ENCODE peak calls at places on chromosomes 12 and 14, in nine cellular contexts. One of them, this sample, is unnamed.

GRCh38 chr12:78725951-78726550 is 138.5 kb upstream of the SYT1 start:
- DNase-seq in naive B cell: no peak
- DNase-seq in COR-L47: peak
- DNase-seq in NCI-H1105: no peak
- DNase-seq in HFFc6: no peak
- DNase-seq in AG08395: no peak
- DNase-seq in stimulated activated naive CD4-positive, alpha-beta T cell treated with Interleukin-2 at 50 U/mL for 16 hours: no peak
- DNase-seq in HT1080: no peak
- DNase-seq in memory B cell: no peak
- DNase-seq in this sample: peak

GRCh38 chr14:31122098-31122611 is 85.4 kb downstream of the HECTD1 start:
- DNase-seq in naive B cell: no peak
- DNase-seq in COR-L47: no peak
- DNase-seq in NCI-H1105: no peak
- DNase-seq in HFFc6: no peak
- DNase-seq in AG08395: no peak
- DNase-seq in stimulated activated naive CD4-positive, alpha-beta T cell treated with Interleukin-2 at 50 U/mL for 16 hours: no peak
- DNase-seq in HT1080: peak
- DNase-seq in memory B cell: no peak
- DNase-seq in this sample: no peak

GRCh38 chr12:107320929-107321618 is 227.7 kb upstream of the CRY1 start:
- DNase-seq in naive B cell: no peak
- DNase-seq in COR-L47: peak
- DNase-seq in NCI-H1105: peak
- DNase-seq in HFFc6: no peak
- DNase-seq in AG08395: no peak
- DNase-seq in stimulated activated naive CD4-positive, alpha-beta T cell treated with Interleukin-2 at 50 U/mL for 16 hours: peak
- DNase-seq in HT1080: no peak
- DNase-seq in memory B cell: no peak
- DNase-seq in this sample: peak

GRCh38 chr12:93813181-93813580 is 136.0 kb downstream of the CRADD start:
- DNase-seq in naive B cell: no peak
- DNase-seq in COR-L47: no peak
- DNase-seq in NCI-H1105: no peak
- DNase-seq in HFFc6: no peak
- DNase-seq in AG08395: no peak
- DNase-seq in stimulated activated naive CD4-positive, alpha-beta T cell treated with Interleukin-2 at 50 U/mL for 16 hours: no peak
- DNase-seq in HT1080: no peak
- DNase-seq in memory B cell: no peak
- DNase-seq in this sample: no peak

GRCh38 chr14:20757963-20758362 is 10.2 kb upstream of the EDDM3B start:
- DNase-seq in naive B cell: peak
- DNase-seq in COR-L47: no peak
- DNase-seq in NCI-H1105: no peak
- DNase-seq in HFFc6: no peak
- DNase-seq in AG08395: no peak
- DNase-seq in stimulated activated naive CD4-positive, alpha-beta T cell treated with Interleukin-2 at 50 U/mL for 16 hours: no peak
- DNase-seq in HT1080: no peak
- DNase-seq in memory B cell: peak
- DNase-seq in this sample: no peak

GRCh38 chr12:24595652-24596235 is 353.2 kb downstream of the BCAT1 start:
- DNase-seq in naive B cell: no peak
- DNase-seq in COR-L47: no peak
- DNase-seq in NCI-H1105: no peak
- DNase-seq in HFFc6: no peak
- DNase-seq in AG08395: no peak
- DNase-seq in stimulated activated naive CD4-positive, alpha-beta T cell treated with Interleukin-2 at 50 U/mL for 16 hours: no peak
- DNase-seq in HT1080: peak
- DNase-seq in memory B cell: no peak
- DNase-seq in this sample: no peak

GRCh38 chr12:2295941-2296461 is 243.2 kb downstream of the CACNA1C start:
- DNase-seq in naive B cell: no peak
- DNase-seq in COR-L47: no peak
- DNase-seq in NCI-H1105: no peak
- DNase-seq in HFFc6: peak
- DNase-seq in AG08395: no peak
- DNase-seq in stimulated activated naive CD4-positive, alpha-beta T cell treated with Interleukin-2 at 50 U/mL for 16 hours: no peak
- DNase-seq in HT1080: peak
- DNase-seq in memory B cell: no peak
- DNase-seq in this sample: no peak

GRCh38 chr12:115135800-115136211 is 451.8 kb upstream of the TBX3 start:
- DNase-seq in naive B cell: no peak
- DNase-seq in COR-L47: no peak
- DNase-seq in NCI-H1105: peak
- DNase-seq in HFFc6: no peak
- DNase-seq in AG08395: peak
- DNase-seq in stimulated activated naive CD4-positive, alpha-beta T cell treated with Interleukin-2 at 50 U/mL for 16 hours: no peak
- DNase-seq in HT1080: peak
- DNase-seq in memory B cell: no peak
- DNase-seq in this sample: peak

GRCh38 chr12:95213119-95213518 is 4.1 kb downstream of the FGD6 start:
- DNase-seq in naive B cell: no peak
- DNase-seq in COR-L47: no peak
- DNase-seq in NCI-H1105: no peak
- DNase-seq in HFFc6: no peak
- DNase-seq in AG08395: no peak
- DNase-seq in stimulated activated naive CD4-positive, alpha-beta T cell treated with Interleukin-2 at 50 U/mL for 16 hours: no peak
- DNase-seq in HT1080: no peak
- DNase-seq in memory B cell: no peak
- DNase-seq in this sample: no peak

GRCh38 chr12:39723831-39724230 is 104.2 kb upstream of the ABCD2 start:
- DNase-seq in naive B cell: no peak
- DNase-seq in COR-L47: peak
- DNase-seq in NCI-H1105: no peak
- DNase-seq in HFFc6: no peak
- DNase-seq in AG08395: peak
- DNase-seq in stimulated activated naive CD4-positive, alpha-beta T cell treated with Interleukin-2 at 50 U/mL for 16 hours: no peak
- DNase-seq in HT1080: peak
- DNase-seq in memory B cell: no peak
- DNase-seq in this sample: no peak

GRCh38 chr12:34297126-34297789 is 275.0 kb downstream of the ALG10 start:
- DNase-seq in naive B cell: no peak
- DNase-seq in COR-L47: no peak
- DNase-seq in NCI-H1105: no peak
- DNase-seq in HFFc6: no peak
- DNase-seq in AG08395: no peak
- DNase-seq in stimulated activated naive CD4-positive, alpha-beta T cell treated with Interleukin-2 at 50 U/mL for 16 hours: no peak
- DNase-seq in HT1080: no peak
- DNase-seq in memory B cell: no peak
- DNase-seq in this sample: no peak

GRCh38 chr14:64983439-64984310 is 3.0 kb upstream of the FNTB start:
- DNase-seq in naive B cell: peak
- DNase-seq in COR-L47: peak
- DNase-seq in NCI-H1105: peak
- DNase-seq in HFFc6: peak
- DNase-seq in AG08395: peak
- DNase-seq in stimulated activated naive CD4-positive, alpha-beta T cell treated with Interleukin-2 at 50 U/mL for 16 hours: no peak
- DNase-seq in HT1080: peak
- DNase-seq in memory B cell: no peak
- DNase-seq in this sample: no peak

GRCh38 chr14:64673329-64673728 is 30.9 kb upstream of the PLEKHG3 start:
- DNase-seq in naive B cell: no peak
- DNase-seq in COR-L47: no peak
- DNase-seq in NCI-H1105: no peak
- DNase-seq in HFFc6: no peak
- DNase-seq in AG08395: no peak
- DNase-seq in stimulated activated naive CD4-positive, alpha-beta T cell treated with Interleukin-2 at 50 U/mL for 16 hours: no peak
- DNase-seq in HT1080: no peak
- DNase-seq in memory B cell: no peak
- DNase-seq in this sample: no peak

GRCh38 chr12:25151476-25151875 is 43.5 kb downstream of the DNAI7 start:
- DNase-seq in naive B cell: no peak
- DNase-seq in COR-L47: no peak
- DNase-seq in NCI-H1105: no peak
- DNase-seq in HFFc6: peak
- DNase-seq in AG08395: peak
- DNase-seq in stimulated activated naive CD4-positive, alpha-beta T cell treated with Interleukin-2 at 50 U/mL for 16 hours: no peak
- DNase-seq in HT1080: peak
- DNase-seq in memory B cell: no peak
- DNase-seq in this sample: no peak

GRCh38 chr14:91884664-91885063 is 17.3 kb upstream of the TC2N start:
- DNase-seq in naive B cell: no peak
- DNase-seq in COR-L47: no peak
- DNase-seq in NCI-H1105: no peak
- DNase-seq in HFFc6: no peak
- DNase-seq in AG08395: no peak
- DNase-seq in stimulated activated naive CD4-positive, alpha-beta T cell treated with Interleukin-2 at 50 U/mL for 16 hours: no peak
- DNase-seq in HT1080: no peak
- DNase-seq in memory B cell: no peak
- DNase-seq in this sample: no peak